ENCODE peak calls at places on chromosomes 12 and 14, in seven cellular contexts. R is lower leg skin; I is CD8-positive, alpha-beta T cell; E is suprapubic skin; B is kidney epithelial cell; F is cardiac muscle cell; Z is brain microvascular endothelial cell. S is an unnamed sample.

GRCh38 chr12:108633534-108634224 is at the start of gene SELPLG:
- DNase-seq in Z (no peak), B (no peak), F (no peak), R (peak), I (peak), E (peak), S (no peak)

GRCh38 chr12:29234965-29235364 is 85.9 kb downstream of the FAR2 start:
- DNase-seq in B (no peak), F (no peak), R (no peak), E (no peak), I (no peak), Z (no peak), S (peak)

GRCh38 chr14:77123381-77124344 is 17.9 kb downstream of the ZDHHC22 start:
- DNase-seq in F (no peak), B (peak), R (peak), Z (no peak), I (no peak), E (peak), S (no peak)

GRCh38 chr12:538731-539539 is 79.2 kb downstream of the B4GALNT3 start:
- DNase-seq in R (no peak), Z (peak), B (no peak), I (peak), F (peak), E (no peak), S (peak)

GRCh38 chr14:72801841-72802587 is 91.9 kb downstream of the DPF3 start:
- DNase-seq in I (no peak), B (no peak), F (no peak), R (no peak), E (no peak), Z (no peak), S (no peak)

GRCh38 chr14:45089813-45090212 is 5.9 kb downstream of the PRPF39 start:
- DNase-seq in B (no peak), Z (no peak), E (no peak), F (peak), I (no peak), R (no peak), S (peak)

GRCh38 chr12:45381351-45381750 is 165.5 kb downstream of the ANO6 start:
- DNase-seq in B (no peak), R (no peak), I (no peak), F (no peak), Z (no peak), E (no peak), S (peak)

GRCh38 chr14:39268393-39268792 is 34.7 kb downstream of the MIA2 start:
- DNase-seq in R (no peak), B (no peak), I (no peak), E (no peak), F (peak), Z (no peak), S (peak)

GRCh38 chr14:57060276-57060956 is 208.3 kb downstream of the EXOC5 start:
- DNase-seq in F (peak), E (no peak), I (no peak), Z (no peak), R (no peak), B (peak), S (peak)

GRCh38 chr12:44296624-44297197 is 460.8 kb downstream of the TMEM117 start:
- DNase-seq in E (no peak), R (no peak), B (no peak), I (no peak), F (no peak), Z (no peak), S (no peak)
- TF ChIP-seq CTCF in E (no peak), R (no peak), B (no peak), I (no peak), F (no peak), Z (no peak), S (no peak)

GRCh38 chr12:130068741-130069140 is 93.5 kb upstream of the FZD10 start:
- DNase-seq in E (no peak), I (no peak), Z (no peak), R (no peak), B (no peak), F (no peak), S (no peak)

GRCh38 chr12:130074661-130075406 is 87.4 kb upstream of the FZD10 start:
- DNase-seq in R (no peak), B (no peak), F (no peak), I (no peak), E (no peak), Z (no peak), S (no peak)

GRCh38 chr12:130066742-130067141 is 95.5 kb upstream of the FZD10 start:
- DNase-seq in E (no peak), R (no peak), F (no peak), Z (no peak), B (no peak), I (no peak), S (no peak)

GRCh38 chr12:130073721-130074120 is 88.5 kb upstream of the FZD10 start:
- DNase-seq in E (no peak), R (peak), I (no peak), Z (no peak), F (no peak), B (no peak), S (no peak)

GRCh38 chr12:130070017-130070653 is 92.1 kb upstream of the FZD10 start:
- DNase-seq in F (no peak), B (peak), E (no peak), R (peak), Z (no peak), I (no peak), S (no peak)
- H3K4me3 ChIP-seq in F (no peak), B (peak), E (peak), R (no peak), Z (no peak), I (no peak), S (no peak)

GRCh38 chr14:30270200-30271161 is 288.5 kb upstream of the G2E3 start:
- DNase-seq in I (peak), F (peak), Z (peak), R (peak), E (peak), B (peak), S (peak)
- TF ChIP-seq CTCF in I (peak), F (peak), Z (peak), R (peak), E (no peak), B (peak), S (peak)

GRCh38 chr12:112241176-112241575 is 115.8 kb downstream of the TRAFD1 start:
- DNase-seq in E (no peak), F (no peak), Z (no peak), I (no peak), B (no peak), R (no peak), S (no peak)
- H3K4me3 ChIP-seq in E (no peak), F (no peak), Z (no peak), I (no peak), B (no peak), R (no peak), S (no peak)

GRCh38 chr12:56256326-56256960 is 1.7 kb downstream of the ANKRD52 start:
- DNase-seq in F (peak), Z (no peak), I (no peak), R (no peak), E (no peak), B (no peak), S (peak)

GRCh38 chr12:56258820-56259183 is 618 bp upstream of the ANKRD52 start:
- DNase-seq in E (no peak), F (no peak), R (no peak), Z (no peak), I (no peak), B (no peak), S (no peak)

GRCh38 chr12:56258068-56258819 is at the start of gene ANKRD52:
- DNase-seq in F (peak), E (peak), R (peak), I (peak), Z (peak), B (no peak), S (peak)

GRCh38 chr12:56257071-56257470 is 1.1 kb downstream of the ANKRD52 start:
- DNase-seq in F (no peak), Z (no peak), I (no peak), R (no peak), E (no peak), B (no peak), S (no peak)

GRCh38 chr12:56257491-56258067 is 605 bp downstream of the ANKRD52 start:
- DNase-seq in I (no peak), Z (no peak), E (no peak), F (peak), R (no peak), B (no peak), S (peak)
- TF ChIP-seq CTCF in I (no peak), Z (peak), E (no peak), F (peak), R (no peak), B (peak), S (no peak)